ENCODE peak calls at places on chromosomes 2 and 18, in six cellular contexts. T is smooth muscle cell of the brain vasculature; I is amygdala; P is stimulated activated CD4-positive, alpha-beta T cell treated with anti-CD3 and anti-CD28 coated beads, Interleukin-15, amount 100 ng/mL, for 24 hours; W is activated naive CD8-positive, alpha-beta T cell treated with anti-CD3 and anti-CD28 coated beads for 36 hours; F is lung. J is an unnamed sample.

GRCh38 chr2:55966431-55967118 is 43.0 kb upstream of the EFEMP1 start:
- DNase-seq in F (no peak), P (no peak), T (no peak), W (no peak), I (no peak), J (no peak)

GRCh38 chr2:40455661-40456060 is 3.8 kb upstream of the SLC8A1 start:
- DNase-seq in T (no peak), I (no peak), P (no peak), F (peak; percentile 45), W (no peak), J (no peak)

GRCh38 chr18:6994053-6994452 is 123.5 kb downstream of the LAMA1 start:
- DNase-seq in P (no peak), I (no peak), F (no peak), T (no peak), W (no peak), J (no peak)

GRCh38 chr2:63698825-63699548 is 110.2 kb downstream of the MDH1 start:
- DNase-seq in P (no peak), F (peak; percentile 49), T (peak; percentile 20), W (no peak), I (no peak), J (no peak)

GRCh38 chr2:79946046-79946445 is 358.5 kb downstream of the LRRTM1 start:
- DNase-seq in T (no peak), I (no peak), F (no peak), P (no peak), W (no peak), J (no peak)

GRCh38 chr2:213868526-213868925 is 542.3 kb upstream of the VWC2L start:
- DNase-seq in W (no peak), P (no peak), I (no peak), F (no peak), T (no peak), J (no peak)

GRCh38 chr2:241965931-241966412 is 96.4 kb downstream of the RTP5 start:
- DNase-seq in T (peak; percentile 95), F (peak; percentile 42), W (peak; percentile 79), P (peak; percentile 87), I (no peak), J (peak; percentile 81)

GRCh38 chr18:9017170-9017899 is 85.2 kb upstream of the NDUFV2 start:
- DNase-seq in I (peak; percentile 18), W (peak; percentile 83), F (peak; percentile 43), T (peak; percentile 88), P (peak; percentile 90), J (peak; percentile 90)

GRCh38 chr2:136025057-136025973 is 39.9 kb upstream of the DARS1 start:
- DNase-seq in T (no peak), W (peak; percentile 53), I (peak; percentile 81), F (peak; percentile 54), P (peak; percentile 58), J (peak; percentile 60)

GRCh38 chr2:191064590-191064989 is 50.6 kb upstream of the STAT1 start:
- DNase-seq in T (no peak), P (peak; percentile 36), W (peak; percentile 53), I (no peak), F (no peak), J (peak; percentile 80)

GRCh38 chr2:44940612-44941464 is 664 bp upstream of the SIX3 start:
- DNase-seq in T (no peak), I (no peak), W (no peak), P (no peak), F (no peak), J (no peak)

GRCh38 chr2:95073856-95074662 is 47.5 kb downstream of the MRPS5 start:
- DNase-seq in P (no peak), F (no peak), T (no peak), I (peak; percentile 34), W (no peak), J (peak; percentile 67)

GRCh38 chr18:46424898-46425297 is 232.1 kb downstream of the LOXHD1 start:
- DNase-seq in F (no peak), W (no peak), I (no peak), T (no peak), P (no peak), J (no peak)

GRCh38 chr2:214578395-214578794 is 167.5 kb downstream of the VWC2L start:
- DNase-seq in T (no peak), I (no peak), P (no peak), F (no peak), W (no peak), J (no peak)

GRCh38 chr2:169705927-169706326 is 11.7 kb downstream of the PHOSPHO2 start:
- DNase-seq in P (no peak), I (no peak), F (no peak), T (no peak), W (no peak), J (no peak)

GRCh38 chr2:42878581-42878980 is 86.2 kb upstream of the HAAO start:
- DNase-seq in I (no peak), F (no peak), P (peak; percentile 41), T (no peak), W (peak; percentile 32), J (peak; percentile 64)

GRCh38 chr18:10973579-10974260 is 175.6 kb downstream of the PIEZO2 start:
- DNase-seq in P (no peak), I (no peak), W (no peak), F (no peak), T (no peak), J (no peak)

GRCh38 chr18:9048808-9049494 is 53.5 kb upstream of the NDUFV2 start:
- DNase-seq in I (no peak), F (no peak), T (no peak), P (no peak), W (no peak), J (no peak)

GRCh38 chr2:128513416-128514283 is 195.0 kb upstream of the HS6ST1 start:
- DNase-seq in I (no peak), P (no peak), T (no peak), W (no peak), F (peak; percentile 39), J (no peak)

GRCh38 chr2:223088866-223089265 is 36.9 kb downstream of the KCNE4 start:
- DNase-seq in W (no peak), T (no peak), P (no peak), F (no peak), I (no peak), J (no peak)

GRCh38 chr2:193502363-193503035 is 1307.8 kb upstream of the TMEFF2 start:
- DNase-seq in F (no peak), T (no peak), W (no peak), I (no peak), P (no peak), J (no peak)

GRCh38 chr18:23365602-23366001 is 87.5 kb upstream of the RIOK3 start:
- DNase-seq in F (peak; percentile 22), W (no peak), P (no peak), T (no peak), I (no peak), J (no peak)

GRCh38 chr2:236988690-236989639 is 96.7 kb upstream of the COPS8 start:
- DNase-seq in I (no peak), T (no peak), W (no peak), P (no peak), F (peak; percentile 72), J (no peak)

GRCh38 chr2:85785871-85786270 is 32.1 kb downstream of the ATOH8 start:
- DNase-seq in W (no peak), I (no peak), T (no peak), F (no peak), P (no peak), J (no peak)

GRCh38 chr2:10087360-10087759 is 7.1 kb upstream of the CYS1 start:
- DNase-seq in T (no peak), W (no peak), P (no peak), I (no peak), F (no peak), J (no peak)

GRCh38 chr2:39141346-39142011 is 20.6 kb upstream of the SOS1 start:
- DNase-seq in F (no peak), P (no peak), I (no peak), T (no peak), W (no peak), J (no peak)

GRCh38 chr2:23417310-23417709 is 32.3 kb downstream of the KLHL29 start:
- DNase-seq in F (no peak), T (no peak), P (no peak), I (no peak), W (no peak), J (no peak)

GRCh38 chr18:54671291-54671881 is 80.3 kb downstream of the DYNAP start:
- DNase-seq in W (no peak), I (no peak), F (no peak), T (peak; percentile 20), P (no peak), J (no peak)

GRCh38 chr2:197181491-197181890 is 129.1 kb downstream of the ANKRD44 start:
- DNase-seq in F (no peak), T (no peak), P (no peak), I (no peak), W (no peak), J (no peak)

GRCh38 chr2:222569826-222570225 is 86.1 kb downstream of the FARSB start:
- DNase-seq in I (no peak), F (no peak), T (no peak), P (no peak), W (no peak), J (no peak)

GRCh38 chr2:20157606-20157970 is 67.3 kb downstream of the SDC1 start:
- DNase-seq in W (no peak), T (no peak), I (no peak), P (no peak), F (no peak), J (no peak)

GRCh38 chr2:47437287-47437686 is 34.3 kb downstream of the MSH2 start:
- DNase-seq in T (peak; percentile 24), F (no peak), P (no peak), I (no peak), W (no peak), J (no peak)

GRCh38 chr2:3201296-3201695 is 176.3 kb downstream of the EIPR1 start:
- DNase-seq in I (no peak), P (no peak), W (no peak), F (no peak), T (no peak), J (no peak)

GRCh38 chr2:105537466-105537865 is 138.6 kb upstream of the FHL2 start:
- DNase-seq in F (peak; percentile 21), T (no peak), P (no peak), W (no peak), I (no peak), J (no peak)

GRCh38 chr2:157897106-157897971 is 21.2 kb upstream of the ACVR1 start:
- DNase-seq in P (peak; percentile 57), W (peak; percentile 34), F (no peak), T (no peak), I (no peak), J (peak; percentile 64)

GRCh38 chr18:35497006-35497333 is 790 bp downstream of the INO80C start:
- DNase-seq in W (peak; percentile 10), P (peak; percentile 26), F (no peak), T (no peak), I (no peak), J (peak; percentile 32)

GRCh38 chr2:69642709-69643601 is 584 bp downstream of the AAK1 start:
- DNase-seq in P (peak; percentile 83), W (peak; percentile 61), I (no peak), F (peak; percentile 58), T (peak; percentile 35), J (peak; percentile 76)

GRCh38 chr2:28470759-28471158 is 25.1 kb upstream of the PLB1 start:
- DNase-seq in P (no peak), F (no peak), W (no peak), T (no peak), I (no peak), J (no peak)